ENCODE peak calls at places on chromosomes 16 and 17, in seven cellular contexts. One of them, this sample, is unnamed.
A peak's percentile ranks its signal among the peaks of the same experiment; 100 is the strongest.

GRCh38 chr16:12917653-12918052 is 16.3 kb downstream of the SHISA9 start:
- DNase-seq in cardiac muscle cell: no peak
- DNase-seq in foreskin fibroblast: no peak
- DNase-seq in body of pancreas: no peak
- DNase-seq in fibroblast of lung: no peak
- DNase-seq in ovary: no peak
- DNase-seq in pancreas: no peak
- DNase-seq in this sample: no peak

GRCh38 chr17:18381158-18381952 is 3.8 kb downstream of the EVPLL start:
- DNase-seq in cardiac muscle cell: no peak
- DNase-seq in foreskin fibroblast: no peak
- DNase-seq in body of pancreas: no peak
- DNase-seq in fibroblast of lung: no peak
- DNase-seq in ovary: no peak
- DNase-seq in pancreas: no peak
- DNase-seq in this sample: no peak

GRCh38 chr16:16017812-16018211 is 68.4 kb downstream of the ABCC1 start:
- DNase-seq in cardiac muscle cell: no peak
- DNase-seq in foreskin fibroblast: no peak
- DNase-seq in body of pancreas: no peak
- DNase-seq in fibroblast of lung: no peak
- DNase-seq in ovary: no peak
- DNase-seq in pancreas: no peak
- DNase-seq in this sample: no peak

GRCh38 chr17:77396610-77397009 is 255.8 kb downstream of the SEC14L1 start:
- DNase-seq in cardiac muscle cell: no peak
- DNase-seq in foreskin fibroblast: peak; percentile 87
- DNase-seq in body of pancreas: no peak
- DNase-seq in fibroblast of lung: no peak
- DNase-seq in ovary: no peak
- DNase-seq in pancreas: no peak
- DNase-seq in this sample: no peak

GRCh38 chr16:20774703-20775362 is 11.0 kb downstream of the ACSM3 start:
- DNase-seq in cardiac muscle cell: peak; percentile 79
- DNase-seq in foreskin fibroblast: peak; percentile 38
- DNase-seq in body of pancreas: peak; percentile 78
- DNase-seq in fibroblast of lung: peak; percentile 49
- DNase-seq in ovary: no peak
- DNase-seq in pancreas: peak; percentile 85
- DNase-seq in this sample: peak; percentile 22

GRCh38 chr17:68600123-68600880 is 865 bp downstream of the FAM20A start:
- DNase-seq in cardiac muscle cell: peak; percentile 80
- DNase-seq in foreskin fibroblast: no peak
- DNase-seq in body of pancreas: peak; percentile 38
- DNase-seq in fibroblast of lung: no peak
- DNase-seq in ovary: peak; percentile 71
- DNase-seq in pancreas: peak; percentile 82
- DNase-seq in this sample: no peak

GRCh38 chr16:67547423-67548264 is 14.7 kb upstream of the CTCF start:
- DNase-seq in cardiac muscle cell: no peak
- DNase-seq in foreskin fibroblast: no peak
- DNase-seq in body of pancreas: peak; percentile 23
- DNase-seq in fibroblast of lung: no peak
- DNase-seq in ovary: no peak
- DNase-seq in pancreas: no peak
- DNase-seq in this sample: no peak

GRCh38 chr17:42475121-42475520 is 16.4 kb downstream of the ATP6V0A1 start:
- DNase-seq in cardiac muscle cell: no peak
- DNase-seq in foreskin fibroblast: no peak
- DNase-seq in body of pancreas: no peak
- DNase-seq in fibroblast of lung: no peak
- DNase-seq in ovary: no peak
- DNase-seq in pancreas: no peak
- DNase-seq in this sample: no peak

GRCh38 chr17:82520041-82520910 is 744 bp downstream of the FOXK2 start:
- DNase-seq in cardiac muscle cell: peak; percentile 47
- DNase-seq in foreskin fibroblast: no peak
- DNase-seq in body of pancreas: peak; percentile 25
- DNase-seq in fibroblast of lung: no peak
- DNase-seq in ovary: peak; percentile 42
- DNase-seq in pancreas: peak; percentile 79
- DNase-seq in this sample: no peak

GRCh38 chr17:30363715-30364202 is 15.0 kb upstream of the CPD start:
- DNase-seq in cardiac muscle cell: no peak
- DNase-seq in foreskin fibroblast: peak; percentile 90
- DNase-seq in body of pancreas: no peak
- DNase-seq in fibroblast of lung: peak; percentile 84
- DNase-seq in ovary: no peak
- DNase-seq in pancreas: no peak
- DNase-seq in this sample: no peak

GRCh38 chr17:76868176-76868668 is at the start of gene MGAT5B:
- DNase-seq in cardiac muscle cell: peak; percentile 91
- DNase-seq in foreskin fibroblast: peak; percentile 79
- DNase-seq in body of pancreas: peak; percentile 79
- DNase-seq in fibroblast of lung: peak; percentile 78
- DNase-seq in ovary: peak; percentile 65
- DNase-seq in pancreas: peak; percentile 90
- DNase-seq in this sample: peak; percentile 32

GRCh38 chr17:44084921-44085320 is 14.4 kb downstream of the G6PC3 start:
- DNase-seq in cardiac muscle cell: no peak
- DNase-seq in foreskin fibroblast: no peak
- DNase-seq in body of pancreas: no peak
- DNase-seq in fibroblast of lung: no peak
- DNase-seq in ovary: no peak
- DNase-seq in pancreas: peak; percentile 61
- DNase-seq in this sample: no peak

GRCh38 chr17:44083250-44083849 is 12.8 kb downstream of the G6PC3 start:
- DNase-seq in cardiac muscle cell: no peak
- DNase-seq in foreskin fibroblast: no peak
- DNase-seq in body of pancreas: no peak
- DNase-seq in fibroblast of lung: no peak
- DNase-seq in ovary: no peak
- DNase-seq in pancreas: peak; percentile 56
- DNase-seq in this sample: no peak

GRCh38 chr17:44082206-44082605 is 11.7 kb downstream of the G6PC3 start:
- DNase-seq in cardiac muscle cell: no peak
- DNase-seq in foreskin fibroblast: no peak
- DNase-seq in body of pancreas: no peak
- DNase-seq in fibroblast of lung: no peak
- DNase-seq in ovary: no peak
- DNase-seq in pancreas: no peak
- DNase-seq in this sample: no peak

GRCh38 chr17:44081681-44082080 is 11.1 kb downstream of the G6PC3 start:
- DNase-seq in cardiac muscle cell: no peak
- DNase-seq in foreskin fibroblast: no peak
- DNase-seq in body of pancreas: no peak
- DNase-seq in fibroblast of lung: no peak
- DNase-seq in ovary: no peak
- DNase-seq in pancreas: peak; percentile 1
- DNase-seq in this sample: no peak

DNA sequence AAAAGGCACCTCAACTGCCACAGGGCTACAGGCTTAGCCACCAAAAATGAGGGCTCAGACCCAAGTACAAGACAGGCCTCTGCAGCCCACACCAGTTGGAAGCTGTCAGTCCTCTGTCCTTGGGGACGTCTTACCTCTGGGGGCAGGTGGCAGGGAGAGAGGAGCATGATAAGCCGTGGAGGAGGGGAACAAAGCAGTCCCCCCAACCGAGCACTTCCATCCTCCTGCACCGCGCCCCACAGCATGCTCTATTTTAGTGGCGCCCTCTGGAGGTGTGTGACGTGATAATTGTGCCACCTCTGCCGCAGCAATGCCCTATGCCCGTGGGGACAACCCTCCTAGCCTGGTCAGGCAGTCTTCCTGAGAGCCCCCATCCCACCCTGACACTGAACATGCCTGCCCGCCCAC is 13.6 kb downstream of the G6PC3 start:
- DNase-seq in cardiac muscle cell: no peak
- DNase-seq in foreskin fibroblast: no peak
- DNase-seq in body of pancreas: no peak
- DNase-seq in fibroblast of lung: no peak
- DNase-seq in ovary: no peak
- DNase-seq in pancreas: peak; percentile 44
- DNase-seq in this sample: no peak
- TF ChIP-seq CTCF in cardiac muscle cell: peak; percentile 27
- TF ChIP-seq CTCF in foreskin fibroblast: no peak
- TF ChIP-seq CTCF in body of pancreas: no peak
- TF ChIP-seq CTCF in fibroblast of lung: no peak
- TF ChIP-seq CTCF in ovary: no peak
- TF ChIP-seq CTCF in pancreas: peak; percentile 11
- TF ChIP-seq CTCF in this sample: peak; percentile 19

DNA sequence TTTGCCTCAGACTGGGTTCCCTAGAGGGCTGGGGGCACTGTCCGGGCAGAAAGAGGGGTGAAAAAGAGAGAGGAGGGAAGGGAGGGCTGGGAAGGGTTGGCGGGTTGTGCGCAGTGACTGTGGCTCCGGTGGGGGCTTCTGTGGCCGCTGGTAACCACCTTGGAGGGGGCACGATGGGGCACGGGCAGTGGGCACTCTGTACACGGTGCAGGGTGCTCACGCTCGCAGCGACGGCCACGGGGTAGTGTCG is 591 bp downstream of the PLLP start:
- DNase-seq in cardiac muscle cell: no peak
- DNase-seq in foreskin fibroblast: no peak
- DNase-seq in body of pancreas: no peak
- DNase-seq in fibroblast of lung: no peak
- DNase-seq in ovary: no peak
- DNase-seq in pancreas: no peak
- DNase-seq in this sample: no peak
- H3K4me3 ChIP-seq in cardiac muscle cell: peak overlapping the region; percentile 46
- H3K4me3 ChIP-seq in foreskin fibroblast: no peak overlapping the region
- H3K4me3 ChIP-seq in body of pancreas: peak overlapping the region; percentile 80
- H3K4me3 ChIP-seq in fibroblast of lung: no peak overlapping the region
- H3K4me3 ChIP-seq in ovary: peak overlapping the region; percentile 37
- H3K4me3 ChIP-seq in pancreas: peak overlapping the region; percentile 82
- H3K4me3 ChIP-seq in this sample: peak overlapping the region; percentile 56

GRCh38 chr17:51118330-51119195 is 2.1 kb downstream of the SPAG9 start:
- DNase-seq in cardiac muscle cell: no peak
- DNase-seq in foreskin fibroblast: no peak
- DNase-seq in body of pancreas: peak; percentile 94
- DNase-seq in fibroblast of lung: no peak
- DNase-seq in ovary: no peak
- DNase-seq in pancreas: peak; percentile 88
- DNase-seq in this sample: peak; percentile 95

GRCh38 chr17:51120357-51120738 is 320 bp downstream of the SPAG9 start:
- DNase-seq in cardiac muscle cell: peak; percentile 68
- DNase-seq in foreskin fibroblast: no peak
- DNase-seq in body of pancreas: peak; percentile 67
- DNase-seq in fibroblast of lung: peak; percentile 37
- DNase-seq in ovary: no peak
- DNase-seq in pancreas: no peak
- DNase-seq in this sample: no peak

GRCh38 chr17:51120739-51121619 is at the start of gene SPAG9:
- DNase-seq in cardiac muscle cell: peak; percentile 98
- DNase-seq in foreskin fibroblast: peak; percentile 95
- DNase-seq in body of pancreas: peak; percentile 95
- DNase-seq in fibroblast of lung: peak; percentile 96
- DNase-seq in ovary: peak; percentile 94
- DNase-seq in pancreas: peak; percentile 96
- DNase-seq in this sample: peak; percentile 76

GRCh38 chr17:51121620-51122472 is 1.2 kb upstream of the SPAG9 start:
- DNase-seq in cardiac muscle cell: peak; percentile 71
- DNase-seq in foreskin fibroblast: peak; percentile 91
- DNase-seq in body of pancreas: peak; percentile 96
- DNase-seq in fibroblast of lung: peak; percentile 92
- DNase-seq in ovary: peak; percentile 84
- DNase-seq in pancreas: peak; percentile 91
- DNase-seq in this sample: peak; percentile 78

DNA sequence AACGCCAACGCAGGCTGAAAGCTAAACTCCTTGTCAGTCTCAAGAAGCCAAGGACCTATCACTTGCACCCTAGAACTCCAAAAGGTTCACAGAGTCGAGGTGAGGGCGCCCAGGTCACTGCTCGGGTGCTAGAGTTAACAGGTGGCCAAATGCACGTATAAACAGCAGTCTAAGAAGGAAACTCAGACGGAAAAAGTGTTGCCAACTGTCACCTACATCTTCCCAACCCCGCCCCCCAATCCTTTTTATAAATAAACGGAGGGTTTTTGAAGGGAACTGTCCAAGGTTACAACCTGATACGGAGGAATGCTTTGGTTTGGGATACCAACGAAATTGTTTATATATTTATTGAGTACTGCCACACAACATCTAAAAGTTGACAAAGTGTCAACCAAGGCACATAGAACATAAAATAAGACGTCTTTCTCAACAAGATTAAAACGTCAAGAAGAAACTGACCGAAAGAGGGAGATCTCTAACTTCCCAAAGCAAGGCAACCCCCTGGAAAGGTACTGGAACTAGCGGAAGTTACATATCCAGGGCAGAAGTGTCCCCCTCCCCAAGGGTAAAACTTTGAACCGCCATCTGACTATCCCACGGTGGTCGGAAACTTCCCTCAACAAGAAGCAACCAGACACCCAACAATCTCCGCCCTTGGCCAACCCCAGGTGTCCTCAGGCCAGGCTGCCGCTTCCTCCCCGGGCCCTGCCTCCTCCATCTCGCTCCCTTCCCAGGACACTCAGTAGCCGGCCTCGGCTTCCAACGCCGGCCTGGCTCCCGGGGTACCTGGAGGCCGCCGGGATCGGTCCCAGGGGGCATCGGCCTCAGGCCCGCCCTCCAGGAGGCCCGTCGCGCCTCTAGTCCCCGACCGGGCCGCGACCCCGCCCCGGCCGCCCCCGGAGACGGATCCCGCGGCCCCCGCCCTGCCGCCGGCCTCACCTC is 982 bp downstream of the SPAG9 start:
- DNase-seq in cardiac muscle cell: peak; percentile 57
- DNase-seq in foreskin fibroblast: no peak
- DNase-seq in body of pancreas: peak; percentile 48
- DNase-seq in fibroblast of lung: peak; percentile 68
- DNase-seq in ovary: peak; percentile 52
- DNase-seq in pancreas: peak; percentile 85
- DNase-seq in this sample: no peak
- TF ChIP-seq CTCF in cardiac muscle cell: no peak
- TF ChIP-seq CTCF in foreskin fibroblast: peak; percentile 22
- TF ChIP-seq CTCF in body of pancreas: peak; percentile 28
- TF ChIP-seq CTCF in fibroblast of lung: peak; percentile 46
- TF ChIP-seq CTCF in ovary: peak; percentile 40
- TF ChIP-seq CTCF in pancreas: no peak
- TF ChIP-seq CTCF in this sample: peak; percentile 14

DNA sequence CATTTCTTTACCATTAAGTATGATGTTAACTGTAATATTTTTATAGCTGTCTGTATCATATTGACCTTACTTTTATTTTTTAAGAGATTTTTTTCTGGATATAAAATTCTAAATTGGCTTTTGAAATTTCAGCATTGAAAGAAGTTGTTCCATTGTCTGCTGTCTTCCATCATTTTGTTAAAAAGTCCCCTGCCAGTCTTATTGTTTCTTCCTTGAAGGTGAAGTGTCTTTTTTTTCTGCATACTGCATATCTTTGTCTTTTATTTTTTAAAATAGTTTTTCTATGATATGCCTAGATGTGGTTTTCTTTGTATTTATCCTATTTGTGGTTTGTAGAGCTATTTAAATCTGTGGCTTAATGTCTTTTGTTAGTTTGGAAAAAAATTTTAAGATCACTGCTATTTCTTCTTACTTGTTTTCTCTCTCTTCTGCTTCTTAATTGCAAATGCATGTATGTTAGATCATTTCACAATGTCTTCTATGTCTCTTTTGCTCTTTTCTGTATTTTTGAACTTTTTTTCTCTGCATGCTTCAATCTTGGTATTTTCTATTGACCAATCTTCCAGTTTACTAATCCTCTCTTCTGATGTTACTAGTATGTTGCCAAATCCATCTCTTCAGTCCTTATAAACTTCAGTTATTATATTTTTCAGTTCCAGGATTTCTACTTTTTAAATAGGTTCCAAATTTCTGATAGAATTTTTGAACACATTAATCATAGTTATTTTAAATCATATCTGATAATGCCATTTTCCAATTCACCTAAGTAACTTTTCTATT is 20.2 kb downstream of the IL21R start:
- DNase-seq in cardiac muscle cell: no peak
- DNase-seq in foreskin fibroblast: no peak
- DNase-seq in body of pancreas: no peak
- DNase-seq in fibroblast of lung: no peak
- DNase-seq in ovary: no peak
- DNase-seq in pancreas: no peak
- DNase-seq in this sample: no peak
- H3K4me3 ChIP-seq in cardiac muscle cell: no peak overlapping the region
- H3K4me3 ChIP-seq in foreskin fibroblast: no peak overlapping the region
- H3K4me3 ChIP-seq in body of pancreas: no peak overlapping the region
- H3K4me3 ChIP-seq in fibroblast of lung: no peak overlapping the region
- H3K4me3 ChIP-seq in ovary: no peak overlapping the region
- H3K4me3 ChIP-seq in pancreas: no peak overlapping the region
- H3K4me3 ChIP-seq in this sample: no peak overlapping the region

This sample was measured in LNCaP clone FGC.